ENCODE peak calls at places on chromosome 9, in six cellular contexts. U is CD8-positive, alpha-beta T cell; I is BE2C; R is left lung; N is fibroblast of lung; K is NT2/D1. T is an unnamed sample. For H3K9me3, the result is how much of the 10 kb centered on the place peaks cover.

GRCh38 chr9:13941686-13942085 is 372.3 kb downstream of the NFIB start:
- DNase-seq in U (no peak), I (no peak), R (no peak), N (no peak), K (no peak), T (no peak)

GRCh38 chr9:115650768-115651167 is 502.8 kb upstream of the PAPPA start:
- DNase-seq in U (no peak), I (no peak), R (no peak), N (peak), K (no peak), T (no peak)

GRCh38 chr9:16830806-16831205 is 39.7 kb downstream of the BNC2 start:
- DNase-seq in U (no peak), I (no peak), R (no peak), N (no peak), K (no peak), T (no peak)

GRCh38 chr9:32707326-32707725 is 71.9 kb upstream of the TAF1L start:
- DNase-seq in U (no peak), I (no peak), R (no peak), N (peak), K (no peak), T (no peak)

GRCh38 chr9:105067895-105068580 is 140.1 kb upstream of the ABCA1 start:
- DNase-seq in U (no peak), I (no peak), R (no peak), N (peak), K (no peak), T (no peak)

GRCh38 chr9:98908897-98909634 is 34.6 kb upstream of the COL15A1 start:
- DNase-seq in U (no peak), I (no peak), R (no peak), N (peak), K (no peak), T (no peak)

GRCh38 chr9:120919639-120920494 is 6.7 kb downstream of the TRAF1 start:
- DNase-seq in U (peak), I (no peak), R (no peak), N (no peak), K (no peak), T (no peak)

GRCh38 chr9:21294325-21294724 is 10.8 kb downstream of the IFNA5 start:
- DNase-seq in U (no peak), I (no peak), R (no peak), N (peak), K (no peak), T (no peak)

GRCh38 chr9:132381966-132382541 is 24.6 kb downstream of the TTF1 start:
- DNase-seq in U (no peak), I (no peak), R (no peak), N (no peak), K (no peak), T (no peak)

GRCh38 chr9:123425261-123425821 is 69.3 kb downstream of the CRB2 start:
- DNase-seq in U (no peak), I (no peak), R (no peak), N (no peak), K (no peak), T (no peak)

GRCh38 chr9:34197756-34198711 is 19.2 kb downstream of the UBAP1 start:
- DNase-seq in U (no peak), I (peak), R (no peak), N (no peak), K (peak), T (no peak)
- H3K9me3 ChIP-seq in U (under half), I (under half), R (under half), N (under half), K (under half), T (under half)

DNA sequence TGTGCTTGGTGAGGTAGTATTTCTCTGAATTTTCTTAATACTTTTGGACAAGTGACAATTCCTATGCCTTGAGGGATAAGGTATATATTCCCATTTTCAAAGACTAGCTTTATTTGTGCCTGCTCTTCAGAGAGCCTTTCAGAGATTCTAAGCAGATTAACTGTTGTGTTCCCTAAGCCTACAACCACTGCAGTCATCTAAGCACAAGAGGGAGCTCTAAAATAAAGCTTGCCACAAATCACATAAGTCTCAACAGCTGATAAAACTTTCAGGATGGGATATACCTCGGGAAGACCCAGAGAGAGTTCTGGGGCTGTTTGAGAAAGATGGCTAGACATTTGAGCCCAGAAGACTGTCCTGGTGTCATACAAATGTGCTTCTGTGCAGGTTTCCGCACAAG is 157.3 kb downstream of the CYLC2 start:
- DNase-seq in U (no peak), I (no peak), R (no peak), N (no peak), K (no peak), T (no peak)
- H3K9me3 ChIP-seq in U (under half), I (under half), R (under half), N (under half), K (under half), T (under half)

DNA sequence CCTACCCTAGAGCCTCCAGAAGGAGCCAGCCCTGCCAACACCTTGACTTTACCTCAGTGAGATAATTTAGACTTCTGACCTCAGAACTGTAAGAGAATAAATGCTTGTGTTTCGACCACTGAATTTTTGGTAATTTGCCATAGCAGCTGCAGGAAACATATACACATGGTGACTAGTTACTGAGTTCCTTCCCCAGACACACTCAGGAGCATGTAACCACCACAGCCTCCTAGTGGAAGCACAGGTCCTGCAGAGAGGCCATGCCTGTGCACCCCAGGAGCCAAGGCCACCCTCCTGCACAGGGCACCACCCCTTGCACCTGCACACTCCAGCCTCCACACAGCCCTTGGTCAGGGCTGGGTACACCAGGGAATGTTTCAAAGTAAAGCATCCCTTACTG is 7.6 kb upstream of the CAMSAP1 start:
- DNase-seq in U (no peak), I (no peak), R (no peak), N (peak), K (no peak), T (no peak)
- H3K9me3 ChIP-seq in U (under half), I (under half), R (half or more), N (under half), K (half or more), T (under half)

GRCh38 chr9:95938724-95939123 is 63.2 kb downstream of the ERCC6L2 start:
- DNase-seq in U (no peak), I (no peak), R (no peak), N (no peak), K (no peak), T (no peak)

GRCh38 chr9:95937131-95937530 is 61.6 kb downstream of the ERCC6L2 start:
- DNase-seq in U (no peak), I (no peak), R (no peak), N (peak), K (no peak), T (no peak)

GRCh38 chr9:95939472-95939871 is 64.0 kb downstream of the ERCC6L2 start:
- DNase-seq in U (no peak), I (no peak), R (no peak), N (no peak), K (no peak), T (no peak)

GRCh38 chr9:95940265-95940664 is 64.8 kb downstream of the ERCC6L2 start:
- DNase-seq in U (no peak), I (no peak), R (no peak), N (peak), K (no peak), T (no peak)

GRCh38 chr9:95942016-95942415 is 66.5 kb downstream of the ERCC6L2 start:
- DNase-seq in U (no peak), I (no peak), R (no peak), N (no peak), K (no peak), T (no peak)
- H3K9me3 ChIP-seq in U (under half), I (under half), R (under half), N (under half), K (under half), T (under half)

T was measured in T-helper 17 cell.